ENCODE peak calls at places on chromosome 11, in ten cellular contexts. W, C, A, B, X, D, T, L, Y and I are unnamed samples.

GRCh38 chr11:17748761-17749721 is 14.5 kb downstream of the KCNC1 start:
- DNase-seq in W (no peak), C (no peak), A (no peak), B (no peak), X (no peak), D (no peak), T (no peak), L (no peak), Y (no peak), I (no peak)

GRCh38 chr11:119417726-119418540 is 5.0 kb downstream of the THY1 start:
- DNase-seq in W (no peak), C (peak; percentile 68), A (peak; percentile 99), B (no peak), X (peak; percentile 80), D (peak; percentile 80), T (no peak), L (no peak), Y (peak; percentile 96), I (peak; percentile 68)

GRCh38 chr11:86244063-86244521 is 461 bp upstream of the EED start:
- DNase-seq in W (peak; percentile 92), C (no peak), A (peak; percentile 95), B (peak; percentile 88), X (peak; percentile 67), D (no peak), T (peak; percentile 93), L (peak; percentile 90), Y (peak; percentile 84), I (peak; percentile 72)

GRCh38 chr11:62922653-62923371 is 1.6 kb upstream of the CHRM1 start:
- DNase-seq in W (peak; percentile 87), C (no peak), A (peak; percentile 68), B (no peak), X (no peak), D (peak; percentile 30), T (peak; percentile 79), L (no peak), Y (no peak), I (peak; percentile 76)

GRCh38 chr11:17673951-17674350 is 45.4 kb upstream of the MYOD1 start:
- DNase-seq in W (no peak), C (no peak), A (no peak), B (no peak), X (no peak), D (no peak), T (no peak), L (no peak), Y (no peak), I (no peak)

GRCh38 chr11:3109921-3110706 is 52.9 kb upstream of the CARS1 start:
- DNase-seq in W (peak; percentile 87), C (peak; percentile 18), A (peak; percentile 60), B (peak; percentile 31), X (no peak), D (peak; percentile 41), T (peak; percentile 91), L (no peak), Y (no peak), I (peak; percentile 17)

GRCh38 chr11:106463796-106464201 is 386.3 kb downstream of the AASDHPPT start:
- DNase-seq in W (no peak), C (peak; percentile 72), A (no peak), B (no peak), X (no peak), D (peak; percentile 78), T (no peak), L (no peak), Y (peak; percentile 65), I (no peak)

GRCh38 chr11:131235328-131236298 is 134.8 kb upstream of the NTM start:
- DNase-seq in W (peak; percentile 62), C (no peak), A (no peak), B (no peak), X (no peak), D (no peak), T (no peak), L (no peak), Y (no peak), I (no peak)

GRCh38 chr11:114386545-114386944 is 13.8 kb downstream of the C11orf71 start:
- DNase-seq in W (no peak), C (no peak), A (peak; percentile 38), B (no peak), X (no peak), D (peak; percentile 43), T (no peak), L (no peak), Y (no peak), I (no peak)

GRCh38 chr11:121714356-121714755 is 261.6 kb upstream of the SORL1-AS1 start:
- DNase-seq in W (no peak), C (no peak), A (peak; percentile 30), B (no peak), X (no peak), D (no peak), T (no peak), L (no peak), Y (peak; percentile 72), I (no peak)

GRCh38 chr11:113377606-113378005 is 10.0 kb upstream of the ANKK1 start:
- DNase-seq in W (no peak), C (no peak), A (peak; percentile 61), B (no peak), X (no peak), D (peak; percentile 40), T (no peak), L (no peak), Y (peak; percentile 5), I (no peak)

GRCh38 chr11:13047884-13048283 is 38.8 kb downstream of the RASSF10 start:
- DNase-seq in W (no peak), C (no peak), A (no peak), B (no peak), X (no peak), D (no peak), T (no peak), L (no peak), Y (no peak), I (no peak)

GRCh38 chr11:68983816-68984215 is 3.0 kb upstream of the MRGPRD start:
- DNase-seq in W (no peak), C (no peak), A (no peak), B (no peak), X (no peak), D (no peak), T (no peak), L (no peak), Y (no peak), I (no peak)
- H3K27me3 ChIP-seq in W (no peaks in the 10 kb centered on the region), C (peaks cover 15% of the 10 kb centered on the region), A (peaks cover 13% of the 10 kb centered on the region), B (no peaks in the 10 kb centered on the region), X (peaks cover 24% of the 10 kb centered on the region), D (no peaks in the 10 kb centered on the region), T (peaks cover 16% of the 10 kb centered on the region), L (no peaks in the 10 kb centered on the region), Y (peaks cover 28% of the 10 kb centered on the region), I (no peaks in the 10 kb centered on the region)

GRCh38 chr11:1856306-1857005 is 3.6 kb downstream of the LSP1 start:
- DNase-seq in W (no peak), C (no peak), A (no peak), B (no peak), X (no peak), D (no peak), T (no peak), L (no peak), Y (no peak), I (no peak)
- H3K4me3 ChIP-seq in W (no peak overlapping the region), C (no peak overlapping the region), A (no peak overlapping the region), B (no peak overlapping the region), X (no peak overlapping the region), D (no peak overlapping the region), T (no peak overlapping the region), L (no peak overlapping the region), Y (no peak overlapping the region), I (no peak overlapping the region)

GRCh38 chr11:115653926-115654325 is 149.7 kb upstream of the CADM1 start:
- DNase-seq in W (no peak), C (no peak), A (no peak), B (no peak), X (no peak), D (no peak), T (no peak), L (no peak), Y (no peak), I (no peak)
- H3K27me3 ChIP-seq in W (peaks cover 40% of the 10 kb centered on the region), C (no peaks in the 10 kb centered on the region), A (no peaks in the 10 kb centered on the region), B (no peaks in the 10 kb centered on the region), X (no peaks in the 10 kb centered on the region), D (peaks cover 1% of the 10 kb centered on the region), T (peaks cover 1% of the 10 kb centered on the region), L (no peaks in the 10 kb centered on the region), Y (peaks cover 2% of the 10 kb centered on the region), I (peaks cover 4% of the 10 kb centered on the region)

GRCh38 chr11:82900277-82901164 is at the start of gene PRCP:
- DNase-seq in W (peak; percentile 98), C (peak; percentile 87), A (peak; percentile 97), B (peak; percentile 97), X (peak; percentile 61), D (peak; percentile 92), T (peak; percentile 91), L (peak; percentile 94), Y (peak; percentile 85), I (peak; percentile 92)

GRCh38 chr11:82902880-82903279 is 1.3 kb downstream of the DDIAS start:
- DNase-seq in W (no peak), C (no peak), A (no peak), B (no peak), X (no peak), D (no peak), T (no peak), L (no peak), Y (no peak), I (no peak)

GRCh38 chr11:82901165-82901938 is at the start of gene DDIAS:
- DNase-seq in W (peak; percentile 98), C (peak; percentile 98), A (peak; percentile 99), B (peak; percentile 95), X (peak; percentile 90), D (peak; percentile 98), T (peak; percentile 94), L (peak; percentile 97), Y (peak; percentile 98), I (peak; percentile 94)

GRCh38 chr11:82903843-82904586 is 2.5 kb downstream of the DDIAS start:
- DNase-seq in W (no peak), C (no peak), A (no peak), B (no peak), X (no peak), D (no peak), T (no peak), L (no peak), Y (no peak), I (no peak)

GRCh38 chr11:82902086-82902485 is 550 bp downstream of the DDIAS start:
- DNase-seq in W (no peak), C (no peak), A (no peak), B (no peak), X (no peak), D (no peak), T (peak; percentile 47), L (peak; percentile 49), Y (no peak), I (no peak)
- H3K4me3 ChIP-seq in W (peak overlapping the region; percentile 99), C (peak overlapping the region; percentile 84), A (peak overlapping the region; percentile 94), B (no peak overlapping the region), X (peak overlapping the region; percentile 87), D (peak overlapping the region; percentile 50), T (peak overlapping the region; percentile 69), L (peak overlapping the region; percentile 73), Y (peak overlapping the region; percentile 64), I (peak overlapping the region; percentile 76)